ENCODE peak calls at places on chromosomes 4 and X, in six cellular contexts. U, C, W, X, K and R are unnamed samples.

GRCh38 chr4:111506706-111507105 is 638.5 kb upstream of the FAM241A start:
- ATAC-seq in U (no peak), C (no peak), W (no peak), X (no peak), K (no peak), R (no peak)

GRCh38 chr4:108425988-108426387 is 194.4 kb upstream of the RPL34 start:
- ATAC-seq in U (no peak), C (no peak), W (no peak), X (no peak), K (no peak), R (no peak)

GRCh38 chrX:149916745-149917392 is 12.5 kb upstream of the HSFX4 start:
- ATAC-seq in U (no peak), C (no peak), W (no peak), X (peak; percentile 62), K (no peak), R (no peak)

GRCh38 chr4:110119347-110119746 is 79.1 kb downstream of the ELOVL6 start:
- ATAC-seq in U (no peak), C (no peak), W (no peak), X (peak; percentile 46), K (no peak), R (no peak)

GRCh38 chr4:140076307-140076706 is 77.7 kb downstream of the MAML3 start:
- ATAC-seq in U (no peak), C (no peak), W (no peak), X (no peak), K (no peak), R (no peak)

GRCh38 chr4:184427093-184427492 is 47.3 kb downstream of the IRF2 start:
- ATAC-seq in U (no peak), C (no peak), W (no peak), X (no peak), K (no peak), R (no peak)

GRCh38 chrX:1554469-1555210 is 17.7 kb upstream of the P2RY8 start:
- ATAC-seq in U (peak; percentile 18), C (no peak), W (no peak), X (no peak), K (peak; percentile 50), R (no peak)

GRCh38 chrX:38225093-38225492 is 4.4 kb upstream of the SRPX start:
- ATAC-seq in U (no peak), C (no peak), W (no peak), X (no peak), K (peak; percentile 30), R (no peak)

GRCh38 chrX:121258545-121258944 is 211.1 kb downstream of the GLUD2 start:
- ATAC-seq in U (no peak), C (no peak), W (no peak), X (no peak), K (no peak), R (no peak)

GRCh38 chr4:128715616-128716015 is 93.9 kb upstream of the JADE1 start:
- ATAC-seq in U (no peak), C (no peak), W (no peak), X (no peak), K (no peak), R (no peak)

GRCh38 chr4:120870279-120870673 is 52.2 kb downstream of the PRDM5 start:
- ATAC-seq in U (no peak), C (peak; percentile 31), W (peak; percentile 95), X (no peak), K (no peak), R (no peak)

GRCh38 chrX:17860811-17861495 is at the start of gene RAI2:
- ATAC-seq in U (peak; percentile 57), C (peak; percentile 76), W (peak; percentile 75), X (peak; percentile 72), K (peak; percentile 63), R (peak; percentile 65)

GRCh38 chr4:90474484-90474883 is 347.3 kb downstream of the CCSER1 start:
- ATAC-seq in U (no peak), C (peak; percentile 66), W (no peak), X (no peak), K (no peak), R (no peak)

GRCh38 chr4:182925298-182925738 is 8.1 kb upstream of the DCTD start:
- ATAC-seq in U (peak; percentile 99), C (peak; percentile 85), W (peak; percentile 97), X (peak; percentile 99), K (peak; percentile 85), R (no peak)

GRCh38 chrX:10492250-10492649 is 128.1 kb downstream of the MID1 start:
- ATAC-seq in U (no peak), C (no peak), W (no peak), X (no peak), K (peak; percentile 59), R (no peak)

GRCh38 chrX:85992811-85993229 is 54.5 kb downstream of the CHM start:
- ATAC-seq in U (no peak), C (no peak), W (no peak), X (no peak), K (no peak), R (no peak)

GRCh38 chr4:47154816-47155370 is 123.5 kb downstream of the GABRB1 start:
- ATAC-seq in U (no peak), C (no peak), W (no peak), X (no peak), K (no peak), R (no peak)

GRCh38 chr4:140943887-140944515 is 187.8 kb upstream of the TBC1D9 start:
- ATAC-seq in U (no peak), C (no peak), W (no peak), X (no peak), K (no peak), R (no peak)

GRCh38 chrX:21940356-21940829 is at the start of gene SMS:
- ATAC-seq in U (peak; percentile 97), C (peak; percentile 92), W (peak; percentile 83), X (peak; percentile 91), K (peak; percentile 93), R (peak; percentile 94)

GRCh38 chr4:9952415-9952950 is 68.8 kb downstream of the SLC2A9 start:
- ATAC-seq in U (no peak), C (peak; percentile 33), W (peak; percentile 75), X (peak; percentile 75), K (no peak), R (no peak)

GRCh38 chr4:71120831-71121524 is 127.5 kb downstream of the DCK start:
- ATAC-seq in U (no peak), C (no peak), W (no peak), X (no peak), K (no peak), R (no peak)

GRCh38 chrX:51804741-51805140 is 61.5 kb downstream of the GSPT2 start:
- ATAC-seq in U (no peak), C (no peak), W (no peak), X (peak; percentile 58), K (no peak), R (no peak)

GRCh38 chrX:51803833-51804232 is 60.6 kb downstream of the GSPT2 start:
- ATAC-seq in U (no peak), C (no peak), W (no peak), X (no peak), K (no peak), R (no peak)

GRCh38 chrX:51798701-51799100 is 55.5 kb downstream of the GSPT2 start:
- ATAC-seq in U (no peak), C (no peak), W (no peak), X (no peak), K (no peak), R (no peak)

DNA sequence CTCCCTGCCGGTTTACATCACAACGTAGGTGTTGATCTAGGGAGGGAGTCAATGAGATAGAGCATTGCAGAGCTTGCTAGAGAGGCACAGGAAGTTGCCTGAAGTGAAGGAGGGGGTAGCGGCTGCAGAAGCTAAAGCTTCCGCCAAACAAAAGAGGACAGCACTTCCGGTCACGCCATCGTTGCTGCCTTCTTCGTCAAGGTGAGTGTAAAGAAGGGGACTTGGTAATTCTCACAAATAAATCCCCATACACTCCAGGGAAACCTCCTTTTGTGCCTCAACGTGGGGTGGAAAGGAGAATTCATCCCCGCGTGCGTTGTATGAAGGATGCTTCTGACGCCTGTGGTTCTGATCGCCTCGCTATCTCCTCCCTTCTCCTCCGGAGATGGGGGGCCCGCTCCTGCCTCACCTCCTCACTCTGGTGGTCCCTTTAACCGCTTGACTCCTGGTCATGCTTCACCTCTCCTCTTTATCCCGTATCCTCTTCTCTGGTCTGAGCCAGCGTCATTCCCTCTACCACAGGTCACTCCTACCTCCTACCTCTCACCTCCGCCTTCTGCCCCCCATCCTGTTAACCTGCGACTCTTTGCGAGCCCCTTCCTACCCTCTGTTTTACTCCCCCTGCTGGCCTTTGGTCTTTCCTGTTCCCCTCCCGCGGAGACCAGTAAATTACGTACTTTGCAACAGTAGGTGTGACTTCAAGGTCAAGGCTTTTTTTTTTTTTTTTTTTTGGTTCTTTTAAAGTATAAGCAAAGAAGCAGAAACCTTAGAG is 59.9 kb downstream of the GSPT2 start:
- ATAC-seq in U (peak; percentile 91), C (peak; percentile 70), W (no peak), X (peak; percentile 95), K (peak; percentile 92), R (no peak)
- TF ChIP-seq POLR2A in U (no peak), C (no peak), W (no peak), X (peak; percentile 59), K (no peak), R (no peak)

GRCh38 chr4:186701273-186701672 is 22.4 kb downstream of the FAT1 start:
- ATAC-seq in U (no peak), C (peak; percentile 39), W (peak; percentile 25), X (no peak), K (peak; percentile 47), R (peak; percentile 23)
- H3K4me1 ChIP-seq in U (no peaks in the 10 kb centered on the region), C (peaks cover 60% of the 10 kb centered on the region), W (peaks cover 97% of the 10 kb centered on the region), X (peaks cover 5% of the 10 kb centered on the region), K (peaks cover 62% of the 10 kb centered on the region), R (no peaks in the 10 kb centered on the region)

DNA sequence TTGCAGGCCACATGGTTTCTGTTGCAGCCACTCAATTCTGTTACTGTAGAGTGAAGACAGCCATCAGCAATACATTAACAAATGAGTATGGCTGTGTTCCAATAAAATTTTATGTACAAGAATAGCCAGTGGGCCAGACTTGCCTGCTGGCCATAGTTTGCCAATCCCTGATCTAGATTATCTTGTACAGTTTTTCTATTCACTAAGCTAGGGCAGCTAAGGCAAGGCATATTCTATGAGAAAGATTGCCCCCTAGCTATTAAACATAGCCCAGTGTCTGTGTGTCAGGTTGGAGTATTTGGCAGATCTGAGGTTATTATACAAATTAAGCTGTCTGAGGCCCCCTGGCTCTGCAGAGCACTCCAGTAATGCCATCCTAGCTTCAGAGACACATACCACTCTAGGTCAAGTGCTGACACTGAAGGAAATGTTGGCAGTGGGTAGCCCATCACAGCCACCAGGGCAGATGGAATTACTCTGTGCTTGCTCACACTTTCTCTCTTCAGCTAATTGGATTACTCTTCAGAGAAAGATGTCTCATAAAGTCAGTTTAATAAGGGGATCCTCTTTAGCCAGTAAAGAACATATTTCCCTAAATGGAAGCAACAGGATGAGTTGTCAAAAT is 40.7 kb downstream of the MTTP start:
- ATAC-seq in U (no peak), C (no peak), W (no peak), X (peak; percentile 46), K (peak; percentile 92), R (no peak)
- H3K36me3 ChIP-seq in U (no peaks in the 10 kb centered on the region), C (no peaks in the 10 kb centered on the region), W (peaks cover 63% of the 10 kb centered on the region), X (no peaks in the 10 kb centered on the region), K (no peaks in the 10 kb centered on the region), R (no peaks in the 10 kb centered on the region)

DNA sequence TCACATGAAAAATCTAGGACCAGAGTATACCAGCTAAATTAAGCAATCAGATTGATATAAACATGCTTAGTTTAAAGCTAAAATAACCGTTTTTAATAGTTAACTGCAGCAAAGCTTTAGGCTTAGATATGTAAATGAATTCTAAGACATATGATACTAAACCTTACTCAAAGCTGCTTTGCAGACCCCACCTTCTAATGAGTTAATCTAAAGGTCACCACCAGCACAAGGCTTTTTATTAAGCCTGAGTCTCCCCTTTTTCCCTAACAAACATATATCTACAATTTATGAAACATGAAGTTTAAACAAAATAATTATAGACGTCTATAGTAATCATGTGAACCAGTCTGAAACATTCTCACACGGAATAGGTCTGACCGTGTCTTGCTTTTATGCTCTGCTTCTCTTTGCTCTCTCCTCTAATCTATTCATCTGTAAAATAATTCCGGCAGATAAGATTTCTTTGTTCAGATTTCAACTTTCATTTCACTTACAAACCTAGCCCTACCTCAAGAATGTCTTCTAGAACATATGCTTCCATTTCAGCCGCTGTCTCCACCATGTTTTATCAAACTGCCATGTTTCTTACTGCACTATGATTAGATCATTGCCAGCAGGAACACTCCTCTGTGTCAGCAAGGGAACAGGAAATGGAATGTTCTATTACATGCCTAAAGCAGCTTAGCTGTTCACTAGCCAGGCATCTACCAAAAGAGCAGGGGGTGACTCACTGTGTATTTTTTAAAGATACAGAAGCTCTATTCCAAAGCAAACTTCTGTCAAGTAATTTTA is 35.9 kb downstream of the ANKRD17 start:
- ATAC-seq in U (peak; percentile 99), C (peak; percentile 100), W (peak; percentile 91), X (peak; percentile 94), K (peak; percentile 100), R (peak; percentile 100)
- TF ChIP-seq POLR2A in U (peak; percentile 49), C (peak; percentile 45), W (no peak), X (peak; percentile 97), K (no peak), R (no peak)